ENCODE peak calls at places on chromosomes 5 and 9, in six cellular contexts. Z is breast epithelium, I is cardiac fibroblast, S is lower lobe of right lung, O is AG10803, M is fibroblast of lung. X is an unnamed sample.

GRCh38 chr5:36692791-36693763 is 86.7 kb downstream of the SLC1A3 start:
- DNase-seq in Z (peak; percentile 71), I (peak; percentile 76), S (peak; percentile 86), O (peak; percentile 74), M (peak; percentile 68), X (peak; percentile 80)

GRCh38 chr5:115324021-115324420 is 27.6 kb upstream of the CCDC112 start:
- DNase-seq in Z (no peak), I (peak; percentile 45), S (no peak), O (no peak), M (peak; percentile 26), X (no peak)

GRCh38 chr9:98450486-98450885 is 195.0 kb upstream of the TBC1D2 start:
- DNase-seq in Z (no peak), I (peak; percentile 64), S (no peak), O (peak; percentile 72), M (peak; percentile 94), X (no peak)

GRCh38 chr5:3324421-3325101 is 271.1 kb upstream of the IRX1 start:
- DNase-seq in Z (no peak), I (no peak), S (no peak), O (no peak), M (no peak), X (no peak)

GRCh38 chr5:179147991-179148702 is 88.0 kb downstream of the ZNF354C start:
- DNase-seq in Z (no peak), I (no peak), S (peak; percentile 15), O (no peak), M (no peak), X (no peak)

GRCh38 chr5:171580506-171581265 is 161.2 kb downstream of the FGF18 start:
- DNase-seq in Z (no peak), I (peak; percentile 44), S (no peak), O (peak; percentile 49), M (peak; percentile 58), X (peak; percentile 34)

GRCh38 chr5:154477382-154478223 is 424 bp downstream of the HAND1 start:
- DNase-seq in Z (no peak), I (peak; percentile 17), S (no peak), O (no peak), M (peak; percentile 9), X (no peak)

GRCh38 chr5:81604193-81604592 is 146.7 kb downstream of the SSBP2 start:
- DNase-seq in Z (no peak), I (peak; percentile 30), S (no peak), O (no peak), M (peak; percentile 24), X (no peak)

GRCh38 chr5:151227918-151228447 is 4.1 kb upstream of the CCDC69 start:
- DNase-seq in Z (no peak), I (no peak), S (no peak), O (no peak), M (no peak), X (no peak)

DNA sequence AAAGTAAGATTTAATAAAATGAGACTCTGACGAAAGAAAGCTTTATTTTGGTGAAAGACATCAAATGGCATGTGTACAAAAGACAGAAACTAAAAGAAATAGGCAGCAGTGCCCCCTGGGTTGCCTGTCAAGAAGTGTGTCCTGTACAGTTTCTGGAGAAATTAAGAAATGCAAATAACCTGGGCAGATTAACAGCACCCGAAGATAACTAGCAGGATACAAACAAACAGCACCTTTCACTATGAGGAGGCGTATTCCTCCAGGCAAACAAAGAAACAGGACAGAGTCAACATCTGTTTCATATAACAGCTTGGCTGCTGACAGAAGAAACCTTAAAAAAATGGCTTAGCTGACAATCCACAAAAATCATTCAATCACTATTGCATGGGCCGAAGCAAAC is 162.3 kb downstream of the ARL15 start:
- DNase-seq in Z (no peak), I (peak; percentile 32), S (no peak), O (peak; percentile 50), M (no peak), X (no peak)
- TF ChIP-seq CTCF in Z (no peak), I (peak; percentile 38), S (no peak), O (peak; percentile 54), M (peak; percentile 31), X (peak; percentile 35)

GRCh38 chr5:72920690-72921089 is 35.2 kb upstream of the FCHO2 start:
- DNase-seq in Z (no peak), I (peak; percentile 60), S (no peak), O (peak; percentile 26), M (peak; percentile 23), X (no peak)
- TF ChIP-seq CTCF in Z (no peak), I (peak; percentile 11), S (peak; percentile 42), O (peak; percentile 39), M (no peak), X (peak; percentile 60)

GRCh38 chr5:19256036-19256435 is 732.0 kb downstream of the CDH18 start:
- DNase-seq in Z (no peak), I (no peak), S (no peak), O (no peak), M (no peak), X (no peak)
- TF ChIP-seq CTCF in Z (no peak), I (no peak), S (no peak), O (no peak), M (no peak), X (no peak)

DNA sequence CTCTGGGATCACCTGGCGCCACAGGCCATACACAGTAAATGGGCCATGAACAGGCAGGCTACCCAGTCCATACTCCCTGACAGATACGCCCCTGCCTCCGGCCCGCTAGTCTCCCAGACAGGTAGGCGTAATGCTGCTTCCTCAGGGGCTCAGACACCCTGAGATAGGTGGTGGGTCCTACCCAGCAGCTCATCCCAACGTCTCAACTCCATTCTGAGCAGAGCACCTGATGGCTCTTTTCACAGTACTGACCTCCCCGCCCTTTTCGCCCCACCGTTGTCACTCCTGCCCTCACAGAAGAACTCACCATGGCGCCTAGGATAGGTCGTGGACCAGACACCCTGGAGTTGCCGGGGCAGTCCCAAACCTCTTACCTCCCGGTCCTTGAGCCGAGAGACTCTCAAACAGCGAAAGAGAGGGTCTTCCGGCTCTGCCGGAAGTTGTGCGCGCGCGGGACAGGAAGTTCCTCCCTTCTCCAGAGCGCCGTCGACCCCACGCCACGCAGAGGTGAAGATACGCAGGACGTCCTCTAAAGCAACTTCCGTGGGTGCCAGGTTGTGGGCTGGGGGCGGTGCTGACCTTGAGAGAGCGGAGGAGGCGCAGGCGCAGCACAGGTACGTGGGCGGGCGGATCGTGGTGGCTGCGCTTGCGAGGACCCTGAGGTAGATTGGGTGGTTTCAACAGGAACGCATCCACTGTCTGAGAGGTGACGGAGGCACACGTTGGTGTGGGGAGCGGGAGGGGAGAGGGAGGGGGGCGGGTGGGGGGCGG is at the start of gene TMEM161B:
- DNase-seq in Z (peak; percentile 89), I (peak; percentile 84), S (peak; percentile 96), O (peak; percentile 79), M (peak; percentile 94), X (peak; percentile 87)
- TF ChIP-seq CTCF in Z (no peak), I (no peak), S (no peak), O (no peak), M (no peak), X (no peak)

GRCh38 chr9:81108391-81108790 is 581.0 kb downstream of the TLE1 start:
- DNase-seq in Z (no peak), I (peak; percentile 16), S (no peak), O (no peak), M (peak; percentile 40), X (no peak)

GRCh38 chr9:81108821-81109220 is 580.5 kb downstream of the TLE1 start:
- DNase-seq in Z (no peak), I (no peak), S (no peak), O (no peak), M (no peak), X (no peak)

GRCh38 chr9:81103597-81104471 is 585.5 kb downstream of the TLE1 start:
- DNase-seq in Z (no peak), I (peak; percentile 27), S (no peak), O (no peak), M (no peak), X (no peak)
- TF ChIP-seq CTCF in Z (no peak), I (peak; percentile 52), S (peak; percentile 19), O (peak; percentile 49), M (peak; percentile 57), X (peak; percentile 64)

DNA sequence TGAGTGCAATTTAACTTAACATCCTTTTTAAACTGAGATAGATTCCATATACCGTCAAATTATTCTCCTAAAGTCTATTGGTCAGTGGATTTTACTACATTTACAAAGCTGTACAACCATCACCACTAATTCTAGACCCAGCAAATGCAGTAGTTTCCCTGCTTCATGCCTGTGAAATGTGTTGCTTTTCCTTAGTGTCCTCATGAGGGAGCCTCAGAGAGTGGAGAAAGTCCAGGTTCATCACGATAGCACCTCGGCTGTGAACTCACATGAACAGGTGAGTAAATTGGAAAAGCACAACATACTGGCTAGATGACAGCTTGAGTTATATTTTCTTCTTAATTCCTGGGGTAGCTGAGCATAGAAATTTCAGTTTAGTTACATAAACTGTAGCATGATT is 653.7 kb downstream of the MTRR start:
- DNase-seq in Z (no peak), I (no peak), S (no peak), O (no peak), M (no peak), X (no peak)
- TF ChIP-seq CTCF in Z (no peak), I (no peak), S (no peak), O (no peak), M (no peak), X (no peak)

DNA sequence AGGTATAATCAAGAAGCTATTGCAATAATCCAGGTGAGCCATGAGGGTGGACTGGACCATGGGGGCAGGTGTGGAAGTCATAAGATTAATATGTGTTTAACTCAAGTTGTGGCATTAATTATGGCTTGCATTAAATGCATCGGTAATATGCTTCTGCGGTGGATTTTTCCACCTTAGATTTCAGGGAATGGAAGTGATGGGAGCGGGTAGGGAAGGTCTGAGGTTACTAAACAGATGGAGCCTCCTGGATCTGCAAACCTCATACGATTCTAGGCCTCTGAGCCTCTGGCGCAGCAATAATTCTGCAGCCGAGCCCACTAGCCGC is 286 bp upstream of the ZNF483 start:
- DNase-seq in Z (no peak), I (no peak), S (no peak), O (no peak), M (no peak), X (no peak)
- TF ChIP-seq CTCF in Z (no peak), I (no peak), S (no peak), O (no peak), M (no peak), X (no peak)

GRCh38 chr5:180390441-180391190 is 37.5 kb upstream of the GFPT2 start:
- DNase-seq in Z (peak; percentile 36), I (no peak), S (no peak), O (no peak), M (peak; percentile 10), X (no peak)
- TF ChIP-seq CTCF in Z (no peak), I (no peak), S (no peak), O (no peak), M (no peak), X (peak; percentile 20)

DNA sequence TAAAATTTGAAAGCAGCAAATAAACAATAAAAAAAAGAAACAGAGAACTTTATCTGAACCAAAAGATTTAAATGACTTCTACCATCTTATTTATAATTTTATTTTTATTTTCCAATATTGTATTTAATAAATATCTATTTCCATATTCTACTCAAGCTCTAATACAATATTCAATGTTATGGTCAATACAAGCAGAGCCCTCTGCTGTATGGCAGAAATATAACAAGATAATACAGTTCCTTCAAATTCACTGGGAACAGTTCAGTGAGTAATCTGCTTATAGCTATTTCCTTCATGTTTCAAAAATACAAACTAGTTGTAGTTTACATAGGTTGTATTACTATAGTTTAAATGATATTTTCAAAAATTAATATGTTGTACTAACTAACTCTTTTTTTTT is 332.7 kb downstream of the PRDM9 start:
- DNase-seq in Z (no peak), I (peak; percentile 0), S (no peak), O (no peak), M (no peak), X (no peak)
- TF ChIP-seq CTCF in Z (no peak), I (no peak), S (no peak), O (no peak), M (no peak), X (peak; percentile 48)

X was measured in type B pancreatic cell.